ENCODE peak calls at places on chromosome 2, in five cellular contexts. R is HCT116, L is sigmoid colon, K is body of pancreas, I is ovary. D is an unnamed sample.

GRCh38 chr2:64019975-64020281 is 700 bp upstream of the VPS54 start:
- DNase-seq in R (no peak), L (no peak), K (no peak), I (no peak), D (no peak)

GRCh38 chr2:120779781-120780283 is 44.2 kb downstream of the GLI2 start:
- DNase-seq in I (no peak), R (no peak), L (no peak), K (no peak), D (no peak)

GRCh38 chr2:33804155-33804554 is 205.1 kb upstream of the FAM98A start:
- DNase-seq in I (no peak), L (no peak), R (no peak), K (no peak), D (no peak)

GRCh38 chr2:231222318-231223000 is 24.0 kb downstream of the ARMC9 start:
- DNase-seq in L (peak), K (no peak), I (no peak), R (no peak), D (no peak)

GRCh38 chr2:126714191-126714965 is 58.4 kb downstream of the GYPC start:
- DNase-seq in K (no peak), L (no peak), R (no peak), I (no peak), D (no peak)

GRCh38 chr2:158099716-158100115 is 2.0 kb upstream of the UPP2 start:
- DNase-seq in L (no peak), I (no peak), K (peak), R (no peak), D (peak)

GRCh38 chr2:216909541-216910175 is 49.8 kb upstream of the TNP1 start:
- DNase-seq in I (no peak), R (no peak), K (no peak), L (no peak), D (no peak)

GRCh38 chr2:113273031-113273551 is 5.6 kb downstream of the PAX8 start:
- DNase-seq in R (no peak), I (no peak), K (no peak), L (no peak), D (no peak)

GRCh38 chr2:237412646-237413292 is 1.2 kb downstream of the COL6A3 start:
- DNase-seq in I (peak), L (peak), R (no peak), K (no peak), D (no peak)

GRCh38 chr2:137991078-137991477 is 26.8 kb downstream of the HNMT start:
- DNase-seq in R (no peak), K (no peak), I (no peak), L (no peak), D (no peak)
- TF ChIP-seq CTCF in R (no peak), K (no peak), I (no peak), L (no peak), D (no peak)

GRCh38 chr2:218272531-218273212 is 2.4 kb downstream of the PNKD start:
- DNase-seq in K (peak), L (peak), I (peak), R (peak), D (peak)

GRCh38 chr2:218271487-218271797 is 1.1 kb downstream of the PNKD start:
- DNase-seq in R (no peak), K (peak), I (no peak), L (no peak), D (no peak)

GRCh38 chr2:218273908-218274249 is 3.6 kb downstream of the PNKD start:
- DNase-seq in K (no peak), I (no peak), L (no peak), R (no peak), D (no peak)

GRCh38 chr2:218270721-218271486 is 585 bp downstream of the PNKD start:
- DNase-seq in R (no peak), I (no peak), L (no peak), K (peak), D (no peak)

GRCh38 chr2:218271865-218272530 is 1.7 kb downstream of the PNKD start:
- DNase-seq in K (peak), R (no peak), L (no peak), I (no peak), D (no peak)
- H3K27ac ChIP-seq in K (peak), R (peak), L (peak), I (no peak), D (no peak)

DNA sequence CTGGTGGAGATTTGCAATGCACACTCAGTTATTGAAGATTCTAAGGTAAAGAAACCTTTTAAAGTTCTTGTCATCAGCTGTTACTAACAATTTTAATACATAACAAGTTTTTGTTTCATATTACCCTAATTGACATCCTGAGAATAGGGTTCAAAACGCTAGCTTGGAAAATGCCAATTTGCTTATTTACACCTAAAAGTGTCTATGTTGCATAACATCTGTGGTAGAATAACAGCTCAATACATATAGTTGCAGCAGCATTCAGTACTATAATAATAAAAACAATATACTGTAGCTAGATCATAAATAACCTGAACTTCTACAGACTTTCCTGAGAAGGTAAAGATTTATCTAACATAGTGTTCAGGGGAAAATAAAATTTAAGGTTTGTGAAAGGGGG is 219.0 kb downstream of the OSR1 start:
- DNase-seq in L (no peak), I (no peak), K (no peak), R (no peak), D (no peak)
- TF ChIP-seq CTCF in L (no peak), I (no peak), K (no peak), R (no peak), D (no peak)

GRCh38 chr2:36477315-36477714 is 120.7 kb downstream of the FEZ2 start:
- DNase-seq in R (no peak), L (no peak), K (no peak), I (no peak), D (no peak)

GRCh38 chr2:36478332-36478738 is 119.6 kb downstream of the FEZ2 start:
- DNase-seq in I (peak), L (no peak), K (peak), R (peak), D (no peak)

GRCh38 chr2:36478999-36479398 is 119.0 kb downstream of the FEZ2 start:
- DNase-seq in I (no peak), L (no peak), R (no peak), K (no peak), D (no peak)

GRCh38 chr2:36477744-36478143 is 120.2 kb downstream of the FEZ2 start:
- DNase-seq in K (no peak), I (no peak), R (no peak), L (no peak), D (no peak)

DNA sequence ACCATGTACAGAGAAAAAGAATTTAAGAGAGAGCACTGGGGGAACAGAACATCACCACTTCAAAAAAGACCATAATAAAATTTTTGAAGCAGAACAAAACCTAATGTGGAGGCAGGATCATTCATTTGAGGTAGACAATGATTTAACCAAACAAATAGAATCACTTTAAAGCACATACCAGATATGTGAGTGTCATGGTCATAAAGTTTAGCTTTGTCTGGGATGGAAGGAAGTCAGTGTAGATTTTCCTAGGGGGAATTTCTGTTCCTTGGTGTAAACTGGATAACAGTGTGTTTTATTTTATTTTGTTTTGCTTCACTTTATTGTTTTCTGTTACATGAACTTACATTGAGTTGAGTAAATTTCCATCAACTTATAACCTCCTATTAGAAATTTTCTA is 120.8 kb downstream of the CRIM1 start:
- DNase-seq in R (no peak), I (no peak), L (no peak), K (no peak), D (no peak)
- H3K27ac ChIP-seq in R (no peak), I (no peak), L (peak), K (no peak), D (no peak)

DNA sequence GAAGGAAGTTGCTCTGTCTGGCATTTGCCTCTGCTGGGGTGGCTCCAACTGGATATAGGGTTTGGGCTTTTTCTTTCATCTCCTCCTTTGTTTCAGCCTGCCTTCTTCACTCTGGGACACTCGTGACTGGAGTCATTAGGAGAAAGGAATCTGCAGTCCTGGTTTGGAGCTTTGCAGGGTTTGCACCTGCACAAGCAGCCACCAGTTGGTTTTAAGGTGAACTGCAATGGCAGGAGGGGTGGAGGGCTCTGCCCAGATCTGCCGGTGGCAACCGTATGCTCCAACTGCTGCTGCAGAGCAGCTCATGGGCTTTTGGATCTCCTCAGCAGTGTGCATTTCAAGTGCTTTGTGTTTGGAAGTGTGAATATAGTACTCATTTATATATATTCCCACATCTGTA is 131.3 kb upstream of the MGAT5 start:
- DNase-seq in I (no peak), L (no peak), K (peak), R (no peak), D (no peak)
- TF ChIP-seq CTCF in I (no peak), L (no peak), K (peak), R (peak), D (no peak)

GRCh38 chr2:135960150-135960549 is 25.3 kb downstream of the DARS1 start:
- DNase-seq in R (no peak), I (no peak), K (no peak), L (no peak), D (no peak)
- H3K27ac ChIP-seq in R (no peak), I (no peak), K (no peak), L (no peak), D (no peak)

GRCh38 chr2:99840831-99841230 is 301.6 kb downstream of the AFF3 start:
- DNase-seq in I (no peak), R (no peak), K (no peak), L (no peak), D (no peak)
- TF ChIP-seq CTCF in I (no peak), R (no peak), K (no peak), L (no peak), D (no peak)

D was measured in right lobe of liver.